ENCODE peak calls at places on chromosomes 7 and 10, in four cellular contexts. Z, Q, T and L are unnamed samples.

GRCh38 chr10:110684800-110685446 is 40.8 kb downstream of the RBM20 start:
- DNase-seq in Z (no peak), Q (no peak), T (no peak), L (no peak)

GRCh38 chr10:73183882-73184281 is 16.0 kb downstream of the FAM149B1 start:
- DNase-seq in Z (no peak), Q (no peak), T (no peak), L (no peak)

GRCh38 chr10:79070091-79070610 is 1.4 kb downstream of the ZMIZ1 start:
- DNase-seq in Z (no peak), Q (no peak), T (peak; percentile 70), L (no peak)

GRCh38 chr10:132684164-132684891 is 101.6 kb downstream of the NKX6-2 start:
- DNase-seq in Z (no peak), Q (no peak), T (no peak), L (peak; percentile 29)

GRCh38 chr10:13496164-13496563 is 32.6 kb downstream of the BEND7 start:
- DNase-seq in Z (no peak), Q (no peak), T (no peak), L (no peak)

GRCh38 chr7:94030634-94031033 is 26.5 kb upstream of the BET1 start:
- DNase-seq in Z (no peak), Q (no peak), T (no peak), L (no peak)

GRCh38 chr10:1057106-1057657 is 997 bp downstream of the WDR37 start:
- DNase-seq in Z (no peak), Q (no peak), T (no peak), L (no peak)

GRCh38 chr7:132298782-132299181 is 277.5 kb downstream of the PLXNA4 start:
- DNase-seq in Z (peak; percentile 24), Q (no peak), T (no peak), L (no peak)

GRCh38 chr7:1768835-1769234 is 98.8 kb downstream of the ELFN1 start:
- DNase-seq in Z (peak; percentile 36), Q (no peak), T (no peak), L (no peak)

GRCh38 chr7:125847706-125848105 is 918.1 kb upstream of the POT1 start:
- DNase-seq in Z (no peak), Q (no peak), T (no peak), L (no peak)

GRCh38 chr10:70125918-70126590 is 6.6 kb downstream of the AIFM2 start:
- DNase-seq in Z (no peak), Q (no peak), T (no peak), L (no peak)

GRCh38 chr10:91796332-91797076 is 1.7 kb upstream of the TNKS2 start:
- DNase-seq in Z (peak; percentile 15), Q (no peak), T (peak; percentile 39), L (peak; percentile 39)

GRCh38 chr10:119538632-119539358 is 3.7 kb downstream of the RGS10 start:
- DNase-seq in Z (no peak), Q (no peak), T (no peak), L (peak; percentile 36)

GRCh38 chr7:21603972-21604749 is 61.3 kb downstream of the DNAH11 start:
- DNase-seq in Z (no peak), Q (no peak), T (no peak), L (no peak)

GRCh38 chr10:42960491-42961155 is 116.2 kb upstream of the RET start:
- DNase-seq in Z (peak; percentile 11), Q (no peak), T (no peak), L (no peak)

GRCh38 chr10:104642311-104643022 is 1.4 kb downstream of the SORCS3 start:
- DNase-seq in Z (peak; percentile 65), Q (no peak), T (peak; percentile 65), L (no peak)

GRCh38 chr10:5973069-5973468 is 4.3 kb downstream of the IL15RA start:
- DNase-seq in Z (no peak), Q (no peak), T (no peak), L (no peak)

GRCh38 chr7:81851413-81851812 is 81.6 kb upstream of the HGF start:
- DNase-seq in Z (no peak), Q (no peak), T (no peak), L (no peak)

GRCh38 chr7:98795741-98796493 is 73.9 kb downstream of the TMEM130 start:
- DNase-seq in Z (no peak), Q (no peak), T (no peak), L (no peak)

GRCh38 chr10:101839421-101840063 is 4.1 kb downstream of the KCNIP2 start:
- DNase-seq in Z (no peak), Q (no peak), T (no peak), L (peak; percentile 43)

GRCh38 chr7:20218261-20218660 is 1.1 kb upstream of the MACC1 start:
- DNase-seq in Z (no peak), Q (no peak), T (no peak), L (no peak)

GRCh38 chr7:110205899-110206298 is 885.0 kb upstream of the LRRN3 start:
- DNase-seq in Z (no peak), Q (no peak), T (no peak), L (no peak)

GRCh38 chr7:74449809-74450397 is 3.8 kb upstream of the GTF2IRD1 start:
- DNase-seq in Z (peak; percentile 68), Q (no peak), T (no peak), L (peak; percentile 41)

GRCh38 chr7:80642871-80643270 is 4.4 kb downstream of the CD36 start:
- DNase-seq in Z (no peak), Q (no peak), T (no peak), L (no peak)
- H3K4me3 ChIP-seq in Z (no peak overlapping the region), Q (no peak overlapping the region), T (no peak overlapping the region), L (no peak overlapping the region)

GRCh38 chr10:112815238-112816032 is 134.6 kb upstream of the TCF7L2 start:
- DNase-seq in Z (peak; percentile 13), Q (no peak), T (no peak), L (no peak)
- H3K27ac ChIP-seq in Z (peak overlapping the region; percentile 11), Q (no peak overlapping the region), T (no peak overlapping the region), L (no peak overlapping the region)

DNA sequence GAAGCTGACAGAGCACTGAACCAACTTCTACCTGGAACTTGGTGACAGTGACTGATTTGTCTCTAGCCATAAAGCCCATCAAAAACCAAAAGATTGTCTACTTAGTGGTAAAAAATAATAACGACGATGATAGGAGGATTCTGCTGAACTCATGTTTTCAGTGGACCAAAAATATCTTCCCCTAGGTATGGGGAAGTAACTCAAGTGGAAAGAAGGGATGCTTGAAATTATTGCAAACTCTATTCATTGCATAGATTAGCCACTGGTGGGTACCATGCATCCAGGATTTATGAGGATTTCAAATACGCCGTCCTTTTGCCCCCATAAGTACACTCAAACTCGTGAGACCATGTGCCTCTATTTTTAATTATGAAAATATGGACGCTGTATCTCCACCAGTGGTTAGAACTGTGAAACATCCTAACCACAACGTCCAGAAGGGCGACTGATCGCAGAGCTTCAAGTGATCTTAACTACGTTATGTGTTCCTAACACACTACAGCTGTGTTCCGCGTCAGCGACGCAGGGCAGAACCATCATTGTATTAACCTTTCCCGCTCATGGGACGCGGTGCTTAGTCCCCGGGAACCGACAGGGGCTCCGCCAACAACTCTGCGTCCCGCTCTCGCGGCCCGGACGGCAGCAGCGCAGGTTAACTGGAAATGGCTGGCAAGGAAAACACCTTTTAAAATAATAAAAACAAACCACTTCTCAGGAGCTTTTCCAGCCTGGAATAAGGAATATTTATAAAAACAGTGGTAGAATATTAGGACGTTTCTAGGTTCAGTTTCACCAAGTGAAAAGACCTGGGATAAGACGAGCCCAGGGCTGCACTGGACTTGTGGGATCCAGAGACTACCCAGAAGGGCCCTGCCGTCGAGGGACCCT is 776 bp downstream of the PEX1 start:
- DNase-seq in Z (peak; percentile 65), Q (peak; percentile 3), T (no peak), L (peak; percentile 61)
- H3K4me3 ChIP-seq in Z (peak overlapping the region; percentile 76), Q (peak overlapping the region; percentile 97), T (peak overlapping the region; percentile 99), L (peak overlapping the region; percentile 85)

GRCh38 chr10:129041916-129042315 is 425.1 kb upstream of the MGMT start:
- DNase-seq in Z (no peak), Q (no peak), T (no peak), L (no peak)
- H3K27ac ChIP-seq in Z (no peak overlapping the region), Q (no peak overlapping the region), T (no peak overlapping the region), L (no peak overlapping the region)

GRCh38 chr10:24952701-24953349 is 419 bp upstream of the PRTFDC1 start:
- DNase-seq in Z (peak; percentile 44), Q (no peak), T (peak; percentile 52), L (peak; percentile 31)
- H3K4me3 ChIP-seq in Z (peak overlapping the region; percentile 76), Q (peak overlapping the region; percentile 79), T (peak overlapping the region; percentile 67), L (peak overlapping the region; percentile 55)

DNA sequence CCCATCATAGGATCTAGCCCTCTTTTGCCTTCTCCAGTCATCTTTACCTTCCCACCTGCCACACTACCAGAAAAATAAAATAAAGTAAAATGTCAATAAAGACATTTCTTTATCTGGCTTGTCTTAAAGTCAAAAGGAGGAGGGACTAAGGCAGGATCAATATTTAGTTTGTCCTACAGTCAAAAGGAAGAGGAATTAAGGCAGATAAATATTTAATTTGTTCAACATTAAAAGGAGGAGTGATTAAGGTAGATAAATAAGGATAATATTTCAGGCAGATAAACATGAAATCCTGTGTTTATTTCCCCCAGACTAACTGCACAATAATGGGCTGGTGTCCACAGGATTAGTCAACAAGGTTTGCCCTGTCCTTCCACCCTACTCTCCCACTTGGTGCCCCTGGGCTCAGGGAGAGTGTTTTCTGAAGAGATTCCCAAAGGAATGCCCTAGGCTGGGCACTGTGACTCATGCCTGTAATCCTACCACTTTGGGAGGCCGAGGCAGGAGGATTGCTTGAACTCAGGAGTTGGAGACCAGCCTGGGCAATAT is 18.3 kb upstream of the MSMB start:
- DNase-seq in Z (no peak), Q (no peak), T (no peak), L (no peak)
- H3K27ac ChIP-seq in Z (no peak overlapping the region), Q (no peak overlapping the region), T (no peak overlapping the region), L (no peak overlapping the region)